ENCODE peak calls at places on chromosomes 13 and 19, in eight cellular contexts. S is brain microvascular endothelial cell; X is omental fat pad; K is NAMALWA; J is stimulated activated CD4-positive, alpha-beta T cell treated with anti-CD3 and anti-CD28 coated beads, Interleukin-4, amount 100 ng/mL, for 4 hours; L is caudate nucleus; A is stimulated activated naive B cell treated with anti-CD40 and anti-IgM and Interleukin-4, amounts not matched to agents 10 μg/mL and 1 μg/mL and 100 μg/mL, for 72 hours; R is cardiac muscle cell. Y is an unnamed sample.

GRCh38 chr13:80235131-80235530 is 105.8 kb downstream of the SPRY2 start:
- DNase-seq in S (no peak), L (no peak), J (no peak), A (no peak), R (no peak), K (no peak), X (no peak), Y (no peak)

GRCh38 chr19:5143471-5144411 is 174.8 kb downstream of the KDM4B start:
- DNase-seq in A (peak), R (no peak), J (no peak), L (no peak), S (no peak), K (peak), X (no peak), Y (no peak)

GRCh38 chr13:101706651-101707050 is 254.2 kb downstream of the ITGBL1 start:
- DNase-seq in X (no peak), A (no peak), R (no peak), S (peak), J (no peak), L (no peak), K (no peak), Y (no peak)

GRCh38 chr13:93270769-93271753 is 44.5 kb downstream of the GPC6 start:
- DNase-seq in K (no peak), S (no peak), R (peak), A (no peak), J (no peak), L (no peak), X (no peak), Y (no peak)

GRCh38 chr19:36093687-36094086 is 17.3 kb upstream of the OVOL3 start:
- DNase-seq in K (no peak), R (no peak), S (no peak), X (no peak), A (no peak), L (no peak), J (no peak), Y (no peak)

GRCh38 chr13:27374650-27375049 is 49.8 kb upstream of the GTF3A start:
- DNase-seq in A (peak), R (peak), S (peak), X (no peak), L (peak), K (peak), J (peak), Y (peak)

GRCh38 chr19:48926909-48927308 is 6.6 kb upstream of the DHDH start:
- DNase-seq in S (peak), K (no peak), A (no peak), J (peak), R (no peak), X (no peak), L (peak), Y (no peak)

GRCh38 chr19:49440439-49441209 is 703 bp downstream of the SLC17A7 start:
- DNase-seq in X (no peak), L (no peak), S (no peak), R (no peak), A (no peak), K (no peak), J (no peak), Y (no peak)

GRCh38 chr19:47075941-47076340 is 27.5 kb upstream of the TMEM160 start:
- DNase-seq in R (no peak), S (no peak), L (no peak), X (no peak), J (no peak), K (no peak), A (no peak), Y (no peak)

GRCh38 chr13:73215807-73216206 is 157.0 kb downstream of the KLF5 start:
- DNase-seq in L (no peak), A (no peak), S (peak), J (no peak), K (no peak), R (no peak), X (no peak), Y (no peak)

GRCh38 chr19:11254662-11255061 is 7.7 kb downstream of the DOCK6 start:
- DNase-seq in X (no peak), S (no peak), A (no peak), R (no peak), J (no peak), L (no peak), K (no peak), Y (no peak)

GRCh38 chr19:19595171-19595701 is 23.3 kb downstream of the PBX4 start:
- DNase-seq in J (no peak), A (no peak), K (no peak), L (no peak), X (no peak), R (no peak), S (peak), Y (no peak)

GRCh38 chr19:31261019-31261595 is 88.1 kb downstream of the TSHZ3 start:
- DNase-seq in S (no peak), J (no peak), A (no peak), R (no peak), K (no peak), X (no peak), L (no peak), Y (peak)

GRCh38 chr19:49597703-49597974 is 6.7 kb downstream of the PRR12 start:
- DNase-seq in X (no peak), L (no peak), J (no peak), K (no peak), A (no peak), R (no peak), S (no peak), Y (no peak)

GRCh38 chr19:17772172-17772571 is 20.9 kb downstream of the FCHO1 start:
- DNase-seq in K (peak), A (no peak), S (no peak), L (no peak), X (no peak), R (no peak), J (no peak), Y (no peak)

GRCh38 chr19:40530091-40530901 is 46.4 kb upstream of the SHKBP1 start:
- DNase-seq in S (no peak), J (no peak), A (no peak), R (peak), K (no peak), L (peak), X (no peak), Y (peak)

GRCh38 chr19:51014242-51014641 is 5.3 kb downstream of the KLK10 start:
- DNase-seq in J (no peak), R (no peak), K (no peak), X (no peak), L (no peak), S (no peak), A (no peak), Y (no peak)

GRCh38 chr13:113353254-113353653 is 10.7 kb downstream of the GRTP1 start:
- DNase-seq in K (no peak), X (no peak), S (no peak), A (no peak), R (no peak), J (no peak), L (no peak), Y (no peak)

GRCh38 chr19:18483119-18483518 is 38.8 kb downstream of the ELL start:
- DNase-seq in K (no peak), A (no peak), J (no peak), S (no peak), X (no peak), L (no peak), R (no peak), Y (no peak)

GRCh38 chr13:99829156-99829555 is 142.4 kb downstream of the ZIC5 start:
- DNase-seq in X (no peak), A (no peak), J (no peak), L (no peak), R (no peak), K (no peak), S (no peak), Y (no peak)

GRCh38 chr19:55447421-55448174 is 4.5 kb upstream of the SHISA7 start:
- DNase-seq in K (peak), S (no peak), L (peak), A (no peak), X (no peak), R (no peak), J (no peak), Y (no peak)

GRCh38 chr13:62388515-62388914 is 972.9 kb upstream of the PCDH20 start:
- DNase-seq in S (no peak), L (no peak), R (no peak), J (no peak), A (no peak), K (no peak), X (no peak), Y (no peak)

GRCh38 chr19:4598712-4599111 is 39.2 kb upstream of the SEMA6B start:
- DNase-seq in R (no peak), K (peak), A (no peak), J (no peak), S (no peak), X (no peak), L (no peak), Y (no peak)

GRCh38 chr19:51702103-51702753 is 9.1 kb downstream of the SPACA6 start:
- DNase-seq in A (no peak), K (peak), R (peak), L (peak), S (no peak), J (peak), X (peak), Y (peak)

GRCh38 chr19:4539697-4540581 is at the start of gene LRG1:
- DNase-seq in K (no peak), A (no peak), J (peak), S (no peak), R (no peak), L (no peak), X (peak), Y (no peak)

GRCh38 chr19:57171551-57172081 is 4.3 kb upstream of the DUXA start:
- DNase-seq in R (peak), K (no peak), S (peak), X (no peak), A (peak), L (peak), J (peak), Y (peak)

GRCh38 chr19:29514525-29515232 is 11.1 kb upstream of the VSTM2B start:
- DNase-seq in L (no peak), S (no peak), R (no peak), K (peak), A (no peak), J (no peak), X (no peak), Y (no peak)

GRCh38 chr13:24074687-24075086 is 85.8 kb upstream of the SPATA13 start:
- DNase-seq in S (no peak), L (no peak), J (no peak), A (no peak), K (peak), R (no peak), X (no peak), Y (no peak)

GRCh38 chr19:49851456-49852259 is 699 bp downstream of the PTOV1 start:
- DNase-seq in L (peak), X (no peak), J (peak), K (peak), R (peak), S (no peak), A (no peak), Y (peak)